ENCODE peak calls at places on chromosomes 12 and 14, in seven cellular contexts. One of them, this sample, is unnamed.
A peak's percentile ranks its signal among the peaks of the same experiment; 100 is the strongest.

GRCh38 chr12:93109794-93110203 is 180.7 kb upstream of the EEA1 start:
- DNase-seq in fibroblast of lung: no peak
- DNase-seq in astrocyte: no peak
- DNase-seq in GM23248: peak; percentile 43
- DNase-seq in HCT116: no peak
- DNase-seq in neural progenitor cell: no peak
- DNase-seq in PC-3: no peak
- DNase-seq in this sample: no peak

GRCh38 chr12:11630046-11630706 is 19.3 kb upstream of the ETV6 start:
- DNase-seq in fibroblast of lung: peak; percentile 11
- DNase-seq in astrocyte: no peak
- DNase-seq in GM23248: peak; percentile 15
- DNase-seq in HCT116: no peak
- DNase-seq in neural progenitor cell: peak; percentile 51
- DNase-seq in PC-3: no peak
- DNase-seq in this sample: no peak

GRCh38 chr12:26188132-26188531 is 7.2 kb upstream of the SSPN start:
- DNase-seq in fibroblast of lung: peak; percentile 90
- DNase-seq in astrocyte: peak; percentile 86
- DNase-seq in GM23248: peak; percentile 83
- DNase-seq in HCT116: no peak
- DNase-seq in neural progenitor cell: no peak
- DNase-seq in PC-3: peak; percentile 61
- DNase-seq in this sample: no peak

GRCh38 chr12:131840643-131841416 is 12.6 kb downstream of the MMP17 start:
- DNase-seq in fibroblast of lung: no peak
- DNase-seq in astrocyte: no peak
- DNase-seq in GM23248: no peak
- DNase-seq in HCT116: no peak
- DNase-seq in neural progenitor cell: no peak
- DNase-seq in PC-3: no peak
- DNase-seq in this sample: no peak

GRCh38 chr14:59374048-59374447 is 91.1 kb downstream of the GPR135 start:
- DNase-seq in fibroblast of lung: no peak
- DNase-seq in astrocyte: no peak
- DNase-seq in GM23248: no peak
- DNase-seq in HCT116: no peak
- DNase-seq in neural progenitor cell: no peak
- DNase-seq in PC-3: no peak
- DNase-seq in this sample: no peak

GRCh38 chr12:129819391-129819790 is 84.4 kb downstream of the TMEM132D start:
- DNase-seq in fibroblast of lung: peak; percentile 42
- DNase-seq in astrocyte: peak; percentile 31
- DNase-seq in GM23248: no peak
- DNase-seq in HCT116: no peak
- DNase-seq in neural progenitor cell: no peak
- DNase-seq in PC-3: no peak
- DNase-seq in this sample: no peak

GRCh38 chr12:49020441-49020840 is 1.9 kb upstream of the PRKAG1 start:
- DNase-seq in fibroblast of lung: no peak
- DNase-seq in astrocyte: no peak
- DNase-seq in GM23248: no peak
- DNase-seq in HCT116: no peak
- DNase-seq in neural progenitor cell: no peak
- DNase-seq in PC-3: no peak
- DNase-seq in this sample: no peak

GRCh38 chr14:77306406-77307098 is 14.1 kb downstream of the POMT2 start:
- DNase-seq in fibroblast of lung: peak; percentile 63
- DNase-seq in astrocyte: peak; percentile 37
- DNase-seq in GM23248: peak; percentile 21
- DNase-seq in HCT116: no peak
- DNase-seq in neural progenitor cell: peak; percentile 34
- DNase-seq in PC-3: no peak
- DNase-seq in this sample: no peak

GRCh38 chr14:80862983-80863382 is 78.6 kb downstream of the CEP128 start:
- DNase-seq in fibroblast of lung: no peak
- DNase-seq in astrocyte: no peak
- DNase-seq in GM23248: peak; percentile 20
- DNase-seq in HCT116: no peak
- DNase-seq in neural progenitor cell: no peak
- DNase-seq in PC-3: peak; percentile 36
- DNase-seq in this sample: no peak

GRCh38 chr12:77343291-77343690 is 277.9 kb upstream of the E2F7 start:
- DNase-seq in fibroblast of lung: peak; percentile 62
- DNase-seq in astrocyte: peak; percentile 58
- DNase-seq in GM23248: peak; percentile 84
- DNase-seq in HCT116: no peak
- DNase-seq in neural progenitor cell: no peak
- DNase-seq in PC-3: peak; percentile 63
- DNase-seq in this sample: no peak

GRCh38 chr14:32404784-32405573 is 75.9 kb downstream of the AKAP6 start:
- DNase-seq in fibroblast of lung: no peak
- DNase-seq in astrocyte: no peak
- DNase-seq in GM23248: no peak
- DNase-seq in HCT116: no peak
- DNase-seq in neural progenitor cell: no peak
- DNase-seq in PC-3: no peak
- DNase-seq in this sample: no peak

GRCh38 chr12:24742378-24742777 is 206.5 kb downstream of the BCAT1 start:
- DNase-seq in fibroblast of lung: no peak
- DNase-seq in astrocyte: no peak
- DNase-seq in GM23248: no peak
- DNase-seq in HCT116: no peak
- DNase-seq in neural progenitor cell: no peak
- DNase-seq in PC-3: no peak
- DNase-seq in this sample: no peak

GRCh38 chr12:52798003-52798670 is 2.2 kb upstream of the KRT3 start:
- DNase-seq in fibroblast of lung: peak; percentile 79
- DNase-seq in astrocyte: peak; percentile 73
- DNase-seq in GM23248: peak; percentile 89
- DNase-seq in HCT116: no peak
- DNase-seq in neural progenitor cell: no peak
- DNase-seq in PC-3: peak; percentile 86
- DNase-seq in this sample: no peak

GRCh38 chr12:26746315-26746714 is 86.7 kb downstream of the ITPR2 start:
- DNase-seq in fibroblast of lung: peak; percentile 93
- DNase-seq in astrocyte: peak; percentile 91
- DNase-seq in GM23248: peak; percentile 85
- DNase-seq in HCT116: no peak
- DNase-seq in neural progenitor cell: no peak
- DNase-seq in PC-3: peak; percentile 66
- DNase-seq in this sample: no peak

GRCh38 chr14:30354439-30354838 is 204.5 kb upstream of the G2E3 start:
- DNase-seq in fibroblast of lung: no peak
- DNase-seq in astrocyte: no peak
- DNase-seq in GM23248: no peak
- DNase-seq in HCT116: no peak
- DNase-seq in neural progenitor cell: no peak
- DNase-seq in PC-3: no peak
- DNase-seq in this sample: no peak

GRCh38 chr14:23557521-23557920 is 1.4 kb downstream of the THTPA start:
- DNase-seq in fibroblast of lung: no peak
- DNase-seq in astrocyte: no peak
- DNase-seq in GM23248: no peak
- DNase-seq in HCT116: no peak
- DNase-seq in neural progenitor cell: no peak
- DNase-seq in PC-3: no peak
- DNase-seq in this sample: no peak

GRCh38 chr12:26090853-26091510 is 33.9 kb downstream of the BHLHE41 start:
- DNase-seq in fibroblast of lung: peak; percentile 72
- DNase-seq in astrocyte: peak; percentile 64
- DNase-seq in GM23248: no peak
- DNase-seq in HCT116: no peak
- DNase-seq in neural progenitor cell: no peak
- DNase-seq in PC-3: peak; percentile 98
- DNase-seq in this sample: no peak

GRCh38 chr12:74899031-74899829 is 310.4 kb downstream of the KCNC2 start:
- DNase-seq in fibroblast of lung: peak; percentile 42
- DNase-seq in astrocyte: peak; percentile 27
- DNase-seq in GM23248: peak; percentile 2
- DNase-seq in HCT116: no peak
- DNase-seq in neural progenitor cell: no peak
- DNase-seq in PC-3: no peak
- DNase-seq in this sample: no peak

GRCh38 chr14:30525833-30526232 is 33.1 kb upstream of the G2E3 start:
- DNase-seq in fibroblast of lung: peak; percentile 23
- DNase-seq in astrocyte: peak; percentile 12
- DNase-seq in GM23248: peak; percentile 40
- DNase-seq in HCT116: no peak
- DNase-seq in neural progenitor cell: no peak
- DNase-seq in PC-3: peak; percentile 6
- DNase-seq in this sample: no peak

GRCh38 chr12:3989218-3989550 is 116.0 kb upstream of the PARP11 start:
- DNase-seq in fibroblast of lung: no peak
- DNase-seq in astrocyte: no peak
- DNase-seq in GM23248: no peak
- DNase-seq in HCT116: no peak
- DNase-seq in neural progenitor cell: no peak
- DNase-seq in PC-3: no peak
- DNase-seq in this sample: no peak

GRCh38 chr14:84969501-84969900 is 560.4 kb upstream of the FLRT2 start:
- DNase-seq in fibroblast of lung: no peak
- DNase-seq in astrocyte: no peak
- DNase-seq in GM23248: no peak
- DNase-seq in HCT116: no peak
- DNase-seq in neural progenitor cell: no peak
- DNase-seq in PC-3: peak; percentile 34
- DNase-seq in this sample: no peak

GRCh38 chr12:75704208-75704607 is 192.8 kb upstream of the KRR1 start:
- DNase-seq in fibroblast of lung: no peak
- DNase-seq in astrocyte: no peak
- DNase-seq in GM23248: no peak
- DNase-seq in HCT116: peak; percentile 58
- DNase-seq in neural progenitor cell: no peak
- DNase-seq in PC-3: no peak
- DNase-seq in this sample: no peak

GRCh38 chr14:23727566-23728335 is 91.6 kb downstream of the DHRS2 start:
- DNase-seq in fibroblast of lung: peak; percentile 18
- DNase-seq in astrocyte: peak; percentile 8
- DNase-seq in GM23248: peak; percentile 75
- DNase-seq in HCT116: peak; percentile 56
- DNase-seq in neural progenitor cell: peak; percentile 26
- DNase-seq in PC-3: peak; percentile 77
- DNase-seq in this sample: peak; percentile 50

GRCh38 chr12:4119157-4119761 is 154.3 kb upstream of the CCND2 start:
- DNase-seq in fibroblast of lung: no peak
- DNase-seq in astrocyte: no peak
- DNase-seq in GM23248: no peak
- DNase-seq in HCT116: no peak
- DNase-seq in neural progenitor cell: no peak
- DNase-seq in PC-3: no peak
- DNase-seq in this sample: no peak

GRCh38 chr12:6947615-6948014 is 3.5 kb upstream of the PTPN6 start:
- DNase-seq in fibroblast of lung: no peak
- DNase-seq in astrocyte: no peak
- DNase-seq in GM23248: no peak
- DNase-seq in HCT116: no peak
- DNase-seq in neural progenitor cell: no peak
- DNase-seq in PC-3: no peak
- DNase-seq in this sample: no peak

GRCh38 chr12:13606290-13606689 is 375.1 kb downstream of the GRIN2B start:
- DNase-seq in fibroblast of lung: no peak
- DNase-seq in astrocyte: no peak
- DNase-seq in GM23248: no peak
- DNase-seq in HCT116: no peak
- DNase-seq in neural progenitor cell: peak; percentile 72
- DNase-seq in PC-3: no peak
- DNase-seq in this sample: no peak

GRCh38 chr12:13609874-13610273 is 371.5 kb downstream of the GRIN2B start:
- DNase-seq in fibroblast of lung: no peak
- DNase-seq in astrocyte: no peak
- DNase-seq in GM23248: no peak
- DNase-seq in HCT116: no peak
- DNase-seq in neural progenitor cell: no peak
- DNase-seq in PC-3: no peak
- DNase-seq in this sample: peak; percentile 17

GRCh38 chr12:13602217-13602616 is 379.2 kb downstream of the GRIN2B start:
- DNase-seq in fibroblast of lung: no peak
- DNase-seq in astrocyte: no peak
- DNase-seq in GM23248: peak; percentile 7
- DNase-seq in HCT116: no peak
- DNase-seq in neural progenitor cell: no peak
- DNase-seq in PC-3: no peak
- DNase-seq in this sample: no peak

GRCh38 chr12:13603951-13604350 is 377.5 kb downstream of the GRIN2B start:
- DNase-seq in fibroblast of lung: no peak
- DNase-seq in astrocyte: no peak
- DNase-seq in GM23248: no peak
- DNase-seq in HCT116: no peak
- DNase-seq in neural progenitor cell: no peak
- DNase-seq in PC-3: no peak
- DNase-seq in this sample: no peak
- H3K9me3 ChIP-seq in fibroblast of lung: no peaks in the 10 kb centered on the region
- H3K9me3 ChIP-seq in astrocyte: peaks cover 3% of the 10 kb centered on the region
- H3K9me3 ChIP-seq in GM23248: no peaks in the 10 kb centered on the region
- H3K9me3 ChIP-seq in HCT116: no peaks in the 10 kb centered on the region
- H3K9me3 ChIP-seq in neural progenitor cell: no peaks in the 10 kb centered on the region
- H3K9me3 ChIP-seq in PC-3: no peaks in the 10 kb centered on the region
- H3K9me3 ChIP-seq in this sample: no peaks in the 10 kb centered on the region

GRCh38 chr12:53937099-53937498 is 1.5 kb upstream of the HOXC13 start:
- DNase-seq in fibroblast of lung: no peak
- DNase-seq in astrocyte: no peak
- DNase-seq in GM23248: no peak
- DNase-seq in HCT116: no peak
- DNase-seq in neural progenitor cell: no peak
- DNase-seq in PC-3: no peak
- DNase-seq in this sample: no peak
- TF ChIP-seq EZH2 in fibroblast of lung: peak; percentile 66
- TF ChIP-seq EZH2 in astrocyte: no peak
- TF ChIP-seq EZH2 in GM23248: no peak
- TF ChIP-seq EZH2 in HCT116: no peak
- TF ChIP-seq EZH2 in neural progenitor cell: no peak
- TF ChIP-seq EZH2 in PC-3: no peak
- TF ChIP-seq EZH2 in this sample: no peak

GRCh38 chr14:75660238-75660629 is 442 bp downstream of the ERG28 start:
- DNase-seq in fibroblast of lung: no peak
- DNase-seq in astrocyte: no peak
- DNase-seq in GM23248: peak; percentile 5
- DNase-seq in HCT116: no peak
- DNase-seq in neural progenitor cell: no peak
- DNase-seq in PC-3: no peak
- DNase-seq in this sample: no peak
- H3K79me2 ChIP-seq in fibroblast of lung: peaks cover 4% of the 10 kb centered on the region
- H3K79me2 ChIP-seq in astrocyte: peaks cover 36% of the 10 kb centered on the region
- H3K79me2 ChIP-seq in GM23248: peaks cover 30% of the 10 kb centered on the region
- H3K79me2 ChIP-seq in HCT116: peaks cover 28% of the 10 kb centered on the region
- H3K79me2 ChIP-seq in neural progenitor cell: peaks cover 61% of the 10 kb centered on the region
- H3K79me2 ChIP-seq in PC-3: peaks cover 47% of the 10 kb centered on the region
- H3K79me2 ChIP-seq in this sample: peaks cover 38% of the 10 kb centered on the region

DNA sequence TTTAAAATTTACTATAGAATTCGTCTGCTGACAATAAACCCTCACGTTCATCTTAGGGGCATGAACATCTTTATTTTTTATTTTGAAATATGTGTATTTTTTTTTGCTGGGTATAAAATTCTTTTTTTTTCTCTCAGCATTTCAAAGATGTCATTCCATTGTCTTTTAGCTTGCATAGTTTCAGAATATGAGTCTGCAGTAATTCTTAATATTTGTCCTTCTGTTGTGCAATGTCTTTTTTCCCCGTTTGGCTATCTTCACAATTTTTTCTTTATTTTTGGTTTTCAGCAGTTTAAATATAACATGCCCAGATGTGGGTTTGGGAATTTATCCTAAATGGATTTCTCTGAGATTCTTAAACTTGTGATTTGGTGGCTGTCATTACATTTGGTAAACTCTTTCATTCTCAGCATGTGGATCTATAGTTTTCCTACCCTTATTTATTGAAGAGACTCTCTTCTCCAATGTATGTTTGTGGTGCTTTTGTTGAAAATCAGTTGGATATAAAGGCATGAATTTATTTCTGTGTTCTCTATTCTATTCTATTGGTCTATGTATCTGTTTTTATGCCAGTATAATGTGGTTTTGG is 37.8 kb upstream of the PLBD1 start:
- DNase-seq in fibroblast of lung: no peak
- DNase-seq in astrocyte: no peak
- DNase-seq in GM23248: peak; percentile 16
- DNase-seq in HCT116: no peak
- DNase-seq in neural progenitor cell: no peak
- DNase-seq in PC-3: no peak
- DNase-seq in this sample: no peak
- H3K9me3 ChIP-seq in fibroblast of lung: no peaks in the 10 kb centered on the region
- H3K9me3 ChIP-seq in astrocyte: no peaks in the 10 kb centered on the region
- H3K9me3 ChIP-seq in GM23248: peaks cover 4% of the 10 kb centered on the region
- H3K9me3 ChIP-seq in HCT116: no peaks in the 10 kb centered on the region
- H3K9me3 ChIP-seq in neural progenitor cell: peaks cover 17% of the 10 kb centered on the region
- H3K9me3 ChIP-seq in PC-3: peaks cover 5% of the 10 kb centered on the region
- H3K9me3 ChIP-seq in this sample: peaks cover 14% of the 10 kb centered on the region